ENCODE peak calls at places on chromosomes 13 and 19, in four cellular contexts. L is GDM1; U is astrocyte of the cerebellum; D is activated CD4-positive, alpha-beta T cell treated with anti-CD3 and anti-CD28 coated beads, Interleukin-2, amount 50 U/mL, for 1 hour. C is an unnamed sample.

GRCh38 chr13:78460176-78460575 is 143.2 kb downstream of the POU4F1 start:
- DNase-seq in L (no peak), U (no peak), D (no peak), C (no peak)

GRCh38 chr13:72808917-72809500 is 27.1 kb downstream of the PIBF1 start:
- DNase-seq in L (no peak), U (no peak), D (no peak), C (no peak)

GRCh38 chr13:48979892-48980291 is 4.2 kb downstream of the FNDC3A start:
- DNase-seq in L (no peak), U (no peak), D (no peak), C (no peak)

GRCh38 chr19:13839938-13840750 is 36.8 kb upstream of the NANOS3 start:
- DNase-seq in L (no peak), U (no peak), D (peak; percentile 57), C (peak; percentile 64)

GRCh38 chr13:51502206-51502651 is 49.4 kb upstream of the INTS6 start:
- DNase-seq in L (no peak), U (no peak), D (no peak), C (no peak)

GRCh38 chr19:37988758-37989635 is 82.0 kb downstream of the SIPA1L3 start:
- DNase-seq in L (peak; percentile 42), U (no peak), D (no peak), C (no peak)

GRCh38 chr19:29093553-29093908 is 119.4 kb downstream of the UQCRFS1 start:
- DNase-seq in L (no peak), U (no peak), D (no peak), C (no peak)

GRCh38 chr13:27896726-27897125 is 23.1 kb upstream of the PDX1 start:
- DNase-seq in L (no peak), U (no peak), D (no peak), C (no peak)

GRCh38 chr13:110467516-110467915 is 94.0 kb downstream of the RAB20 start:
- DNase-seq in L (no peak), U (no peak), D (no peak), C (no peak)

GRCh38 chr19:10339380-10339960 is at the start of gene ICAM3:
- DNase-seq in L (peak; percentile 64), U (no peak), D (peak; percentile 45), C (peak; percentile 51)

GRCh38 chr19:48368942-48369341 is 4.8 kb downstream of the SYNGR4 start:
- DNase-seq in L (no peak), U (no peak), D (no peak), C (no peak)

GRCh38 chr13:90926459-90926858 is 421.0 kb upstream of the MIR17HG start:
- DNase-seq in L (no peak), U (no peak), D (no peak), C (no peak)

GRCh38 chr13:37747071-37747612 is 122.4 kb downstream of the TRPC4 start:
- DNase-seq in L (no peak), U (peak; percentile 51), D (no peak), C (no peak)

GRCh38 chr13:51832471-51833152 is 12.4 kb downstream of the TMEM272 start:
- DNase-seq in L (peak; percentile 23), U (no peak), D (peak; percentile 53), C (peak; percentile 73)

GRCh38 chr19:10544242-10544752 is 593 bp downstream of the ATG4D start:
- DNase-seq in L (no peak), U (no peak), D (no peak), C (no peak)

GRCh38 chr19:2289714-2290435 is 7.9 kb upstream of the PEAK3 start:
- DNase-seq in L (peak; percentile 73), U (no peak), D (peak; percentile 53), C (peak; percentile 60)

GRCh38 chr19:2618611-2619010 is 83.9 kb downstream of the GNG7 start:
- DNase-seq in L (peak; percentile 56), U (no peak), D (peak; percentile 67), C (peak; percentile 59)

GRCh38 chr19:33641261-33641660 is 19.5 kb downstream of the CHST8 start:
- DNase-seq in L (no peak), U (no peak), D (no peak), C (no peak)

C was measured in CD4-positive, alpha-beta memory T cell.